ENCODE peak calls at places on chromosome 11, in six cellular contexts. Q, S, P, T, W and F are unnamed samples.

GRCh38 chr11:26028294-26028954 is 303.5 kb upstream of the ANO3 start:
- DNase-seq in T (no peak), S (no peak), Q (no peak), W (no peak), P (peak), F (peak)

GRCh38 chr11:49995559-49995958 is 13.2 kb upstream of the OR4C12 start:
- DNase-seq in S (no peak), T (peak), W (no peak), Q (peak), P (peak), F (no peak)

GRCh38 chr11:6326980-6327379 is 6.7 kb upstream of the CAVIN3 start:
- DNase-seq in S (no peak), P (no peak), T (no peak), Q (no peak), W (no peak), F (no peak)

GRCh38 chr11:132840220-132840619 is 692.1 kb downstream of the OPCML start:
- DNase-seq in S (no peak), Q (no peak), T (no peak), W (no peak), P (no peak), F (no peak)

GRCh38 chr11:8652140-8652539 is 30.3 kb downstream of the TRIM66 start:
- DNase-seq in P (peak), Q (no peak), W (no peak), S (no peak), T (no peak), F (peak)

GRCh38 chr11:12377824-12378593 is 638 bp downstream of the PARVA start:
- DNase-seq in Q (no peak), P (peak), W (peak), T (no peak), S (peak), F (peak)

GRCh38 chr11:59560702-59561469 is 49.5 kb downstream of the OR4D9 start:
- DNase-seq in S (peak), Q (peak), W (peak), T (peak), P (peak), F (peak)

GRCh38 chr11:35318977-35319925 is 100.1 kb downstream of the SLC1A2 start:
- DNase-seq in T (no peak), S (no peak), W (no peak), P (no peak), Q (no peak), F (no peak)

GRCh38 chr11:96215094-96215782 is 127.8 kb downstream of the MAML2 start:
- DNase-seq in Q (no peak), S (peak), W (no peak), T (no peak), P (peak), F (no peak)

GRCh38 chr11:27216268-27217149 is 146.5 kb downstream of the CCDC34 start:
- DNase-seq in Q (no peak), T (peak), P (no peak), W (peak), S (no peak), F (no peak)

GRCh38 chr11:46079662-46080061 is 41.6 kb downstream of the PHF21A start:
- DNase-seq in T (no peak), P (no peak), W (no peak), Q (no peak), S (no peak), F (no peak)

GRCh38 chr11:62144641-62145255 is 20.9 kb downstream of the INCENP start:
- DNase-seq in T (no peak), S (no peak), P (no peak), Q (no peak), W (peak), F (no peak)

GRCh38 chr11:17462940-17463339 is 13.7 kb downstream of the ABCC8 start:
- DNase-seq in S (no peak), P (no peak), W (no peak), T (no peak), Q (no peak), F (no peak)

GRCh38 chr11:82701847-82702520 is 31.7 kb downstream of the FAM181B start:
- DNase-seq in S (no peak), W (no peak), T (no peak), P (peak), Q (no peak), F (peak)

GRCh38 chr11:69174841-69175240 is 19.1 kb downstream of the SMIM38 start:
- DNase-seq in P (no peak), T (no peak), Q (no peak), S (no peak), W (no peak), F (no peak)

GRCh38 chr11:73478737-73479347 is 102.6 kb downstream of the RELT start:
- DNase-seq in T (no peak), W (no peak), P (peak), S (no peak), Q (no peak), F (peak)

GRCh38 chr11:47583844-47584243 is 2.6 kb upstream of the FAM180B start:
- DNase-seq in W (no peak), T (no peak), S (no peak), Q (no peak), P (no peak), F (no peak)

GRCh38 chr11:117826832-117827231 is 2.3 kb upstream of the FXYD2 start:
- DNase-seq in W (no peak), P (no peak), S (peak), Q (no peak), T (no peak), F (no peak)

GRCh38 chr11:118907051-118907748 is 18.5 kb downstream of the BCL9L start:
- DNase-seq in P (peak), S (peak), T (peak), W (peak), Q (peak), F (peak)